ENCODE peak calls at places on chromosomes 6 and 20, in ten cellular contexts. L is stimulated activated CD8-positive, alpha-beta memory T cell treated with anti-CD3 and anti-CD28 coated beads, Interleukin-15, amount 100 ng/mL, for 4 hours; U is activated T-cell treated with anti-CD3 and anti-CD28 coated beads, Interleukin-2, amount 50 U/mL, for 72 hours; W is activated CD4-positive, CD25-positive, alpha-beta regulatory T cell; Y is activated CD4-positive, alpha-beta memory T cell treated with anti-CD3 and anti-CD28 coated beads for 36 hours; P is naive thymus-derived CD4-positive, alpha-beta T cell; Z is NCI-H446; I is occipital lobe; M is GF-D8; R is effector memory CD8-positive, alpha-beta T cell. F is an unnamed sample.

GRCh38 chr6:38021029-38021428 is 201.5 kb downstream of the ZFAND3 start:
- DNase-seq in Z (no peak), Y (no peak), I (no peak), L (no peak), U (no peak), W (no peak), P (no peak), M (no peak), R (no peak), F (no peak)

GRCh38 chr20:44091026-44091425 is 96.0 kb downstream of the JPH2 start:
- DNase-seq in U (no peak), I (no peak), Y (peak; percentile 6), L (no peak), R (no peak), P (no peak), Z (no peak), W (no peak), M (no peak), F (no peak)

GRCh38 chr20:56411759-56412472 is at the start of gene CASS4:
- DNase-seq in U (peak; percentile 43), Y (peak; percentile 63), L (no peak), W (no peak), R (peak; percentile 25), Z (no peak), M (peak; percentile 87), I (no peak), P (no peak), F (peak; percentile 23)

GRCh38 chr20:62784497-62784896 is 11.8 kb upstream of the MRGBP start:
- DNase-seq in Y (no peak), W (no peak), M (no peak), U (no peak), P (no peak), I (no peak), Z (no peak), R (no peak), L (no peak), F (no peak)

GRCh38 chr6:169236988-169237387 is 16.7 kb downstream of the THBS2 start:
- DNase-seq in M (no peak), Y (no peak), Z (no peak), R (no peak), L (no peak), P (no peak), I (no peak), U (no peak), W (no peak), F (no peak)

GRCh38 chr20:59123011-59123676 is 40.5 kb upstream of the ZNF831 start:
- DNase-seq in I (no peak), W (no peak), U (peak; percentile 36), P (peak; percentile 45), Y (peak; percentile 73), R (peak; percentile 43), M (peak; percentile 15), Z (no peak), L (no peak), F (peak; percentile 94)

GRCh38 chr20:41275181-41275793 is 42.2 kb downstream of the ZHX3 start:
- DNase-seq in Z (no peak), U (no peak), L (no peak), Y (no peak), R (no peak), I (no peak), W (no peak), M (no peak), P (no peak), F (no peak)

GRCh38 chr6:54003316-54003715 is 107.9 kb upstream of the MLIP start:
- DNase-seq in Y (no peak), U (no peak), P (no peak), Z (no peak), M (no peak), R (no peak), I (no peak), W (no peak), L (no peak), F (no peak)

GRCh38 chr20:62860391-62860923 is 1.2 kb downstream of the TCFL5 start:
- DNase-seq in P (no peak), Y (no peak), L (no peak), U (no peak), W (no peak), I (no peak), R (no peak), Z (no peak), M (peak; percentile 10), F (no peak)

F was measured in naive B cell.